ENCODE peak calls at places on chromosomes 4 and X, in seven cellular contexts. F is WERI-Rb-1, O is brain microvascular endothelial cell, Y is upper lobe of right lung, C is choroid plexus epithelial cell, A is lower leg skin, I is foreskin fibroblast. D is an unnamed sample.
A peak's percentile ranks its signal among the peaks of the same experiment; 100 is the strongest.

GRCh38 chr4:186724861-186725419 is 1.3 kb upstream of the FAT1 start:
- DNase-seq in F (no peak), O (peak; percentile 36), Y (no peak), C (peak; percentile 58), A (no peak), I (peak; percentile 7), D (peak; percentile 38)

GRCh38 chr4:99473131-99473530 is 37.7 kb upstream of the C4orf17 start:
- DNase-seq in F (no peak), O (no peak), Y (no peak), C (no peak), A (no peak), I (no peak), D (peak; percentile 33)

GRCh38 chr4:188821500-188821899 is 682.3 kb downstream of the TRIML1 start:
- DNase-seq in F (no peak), O (no peak), Y (no peak), C (no peak), A (no peak), I (no peak), D (no peak)

GRCh38 chr4:77849278-77849965 is 13.2 kb upstream of the MRPL1 start:
- DNase-seq in F (no peak), O (no peak), Y (no peak), C (no peak), A (no peak), I (no peak), D (peak; percentile 3)

GRCh38 chr4:16677545-16677944 is 220.9 kb downstream of the LDB2 start:
- DNase-seq in F (no peak), O (no peak), Y (no peak), C (no peak), A (no peak), I (no peak), D (no peak)

GRCh38 chr4:100240008-100240407 is 49.7 kb upstream of the DDIT4L start:
- DNase-seq in F (no peak), O (peak; percentile 7), Y (no peak), C (peak; percentile 25), A (no peak), I (no peak), D (no peak)

GRCh38 chr4:152036626-152037025 is 275.8 kb upstream of the GATB start:
- DNase-seq in F (no peak), O (no peak), Y (no peak), C (no peak), A (no peak), I (peak; percentile 14), D (no peak)

GRCh38 chr4:76206222-76206942 is 7.2 kb downstream of the SCARB2 start:
- DNase-seq in F (peak; percentile 66), O (peak; percentile 38), Y (no peak), C (peak; percentile 66), A (no peak), I (no peak), D (no peak)

GRCh38 chr4:144449623-144450022 is 196.3 kb upstream of the HHIP start:
- DNase-seq in F (no peak), O (no peak), Y (no peak), C (no peak), A (peak; percentile 75), I (peak; percentile 27), D (peak; percentile 23)

GRCh38 chr4:139556071-139556734 is at the start of gene SETD7:
- DNase-seq in F (peak; percentile 69), O (peak; percentile 72), Y (peak; percentile 88), C (peak; percentile 83), A (peak; percentile 75), I (peak; percentile 78), D (peak; percentile 87)

GRCh38 chr4:138223191-138223910 is 18.8 kb downstream of the SLC7A11 start:
- DNase-seq in F (no peak), O (no peak), Y (no peak), C (no peak), A (no peak), I (no peak), D (no peak)

GRCh38 chr4:151098191-151098590 is 1.2 kb upstream of the RPS3A start:
- DNase-seq in F (no peak), O (no peak), Y (no peak), C (no peak), A (peak; percentile 40), I (no peak), D (no peak)

GRCh38 chr4:6253961-6254360 is 15.7 kb upstream of the WFS1 start:
- DNase-seq in F (no peak), O (no peak), Y (no peak), C (no peak), A (no peak), I (no peak), D (no peak)

GRCh38 chrX:9466115-9466495 is 1.2 kb downstream of the TBL1X start:
- DNase-seq in F (peak; percentile 16), O (no peak), Y (peak; percentile 75), C (no peak), A (peak; percentile 32), I (peak; percentile 23), D (peak; percentile 13)

GRCh38 chrX:15505104-15505503 is 4.5 kb downstream of the BMX start:
- DNase-seq in F (no peak), O (no peak), Y (no peak), C (no peak), A (no peak), I (no peak), D (peak; percentile 70)

DNA sequence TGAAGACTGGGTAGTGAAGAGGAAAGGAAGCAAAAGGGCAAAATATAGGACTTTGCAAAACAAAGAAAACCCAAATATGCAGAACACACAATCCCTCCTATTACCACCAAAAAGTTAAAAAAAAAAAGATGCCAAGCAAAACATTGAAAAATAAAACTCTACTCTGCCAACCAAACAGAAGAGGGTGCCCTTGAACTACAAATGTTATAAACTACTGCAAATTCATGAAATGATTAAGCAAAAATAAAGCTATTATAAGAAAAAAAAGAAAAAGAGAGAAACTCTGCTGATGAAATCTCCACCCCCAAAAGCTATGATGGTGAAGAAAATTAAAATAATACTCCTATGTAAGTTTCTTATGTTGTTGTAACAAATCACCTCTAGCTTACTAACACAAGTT is 168.5 kb upstream of the STK26 start:
- DNase-seq in F (no peak), O (no peak), Y (no peak), C (peak; percentile 4), A (no peak), I (no peak), D (peak; percentile 27)
- TF ChIP-seq CTCF in F (no peak), O (no peak), Y (no peak), C (no peak), A (no peak), I (no peak), D (peak; percentile 15)

GRCh38 chr4:112288455-112288854 is 2.8 kb upstream of the TIFA start:
- DNase-seq in F (no peak), O (no peak), Y (no peak), C (no peak), A (no peak), I (no peak), D (no peak)
- H3K4me3 ChIP-seq in F (no peak overlapping the region), O (no peak overlapping the region), Y (no peak overlapping the region), C (no peak overlapping the region), A (no peak overlapping the region), I (no peak overlapping the region), D (no peak overlapping the region)

GRCh38 chrX:37509349-37509748 is 62.1 kb upstream of the LANCL3 start:
- DNase-seq in F (no peak), O (peak; percentile 6), Y (no peak), C (peak; percentile 31), A (no peak), I (no peak), D (peak; percentile 4)
- TF ChIP-seq CTCF in F (peak; percentile 29), O (peak; percentile 41), Y (peak; percentile 32), C (peak; percentile 41), A (no peak), I (no peak), D (peak; percentile 28)

GRCh38 chr4:80270321-80270720 is 3.9 kb downstream of the FGF5 start:
- DNase-seq in F (no peak), O (no peak), Y (no peak), C (no peak), A (no peak), I (no peak), D (no peak)
- H3K4me3 ChIP-seq in F (no peak overlapping the region), O (no peak overlapping the region), Y (no peak overlapping the region), C (no peak overlapping the region), A (no peak overlapping the region), I (peak overlapping the region; percentile 96), D (no peak overlapping the region)

DNA sequence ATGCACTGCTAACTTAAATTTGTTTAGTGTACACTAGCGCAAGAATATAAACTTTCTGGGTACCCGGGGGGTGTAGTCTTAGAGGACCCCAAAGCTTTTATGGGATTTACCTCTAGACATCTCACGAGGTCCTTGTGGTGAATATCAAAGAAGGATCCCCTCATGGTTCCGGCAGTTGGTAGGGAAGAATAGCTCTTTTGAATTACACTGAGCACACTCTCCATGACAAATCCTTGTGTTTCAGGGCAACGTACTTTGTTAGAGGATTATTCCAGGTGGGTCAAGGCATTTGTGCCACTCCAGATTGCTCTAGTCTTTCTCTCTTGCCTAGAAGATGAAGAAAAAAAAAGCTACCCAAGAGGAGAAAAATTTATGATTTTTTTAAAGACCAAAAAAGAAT is 387.6 kb downstream of the PDHA2 start:
- DNase-seq in F (no peak), O (no peak), Y (no peak), C (no peak), A (no peak), I (no peak), D (no peak)
- TF ChIP-seq CTCF in F (no peak), O (no peak), Y (no peak), C (no peak), A (no peak), I (no peak), D (no peak)

GRCh38 chr4:180059216-180059881 is 2183.9 kb upstream of the TENM3 start:
- DNase-seq in F (peak; percentile 24), O (no peak), Y (peak; percentile 56), C (no peak), A (no peak), I (no peak), D (no peak)
- H3K4me3 ChIP-seq in F (peak overlapping the region; percentile 62), O (peak overlapping the region; percentile 66), Y (peak overlapping the region; percentile 46), C (peak overlapping the region; percentile 57), A (peak overlapping the region; percentile 25), I (peak overlapping the region; percentile 23), D (peak overlapping the region; percentile 46)

DNA sequence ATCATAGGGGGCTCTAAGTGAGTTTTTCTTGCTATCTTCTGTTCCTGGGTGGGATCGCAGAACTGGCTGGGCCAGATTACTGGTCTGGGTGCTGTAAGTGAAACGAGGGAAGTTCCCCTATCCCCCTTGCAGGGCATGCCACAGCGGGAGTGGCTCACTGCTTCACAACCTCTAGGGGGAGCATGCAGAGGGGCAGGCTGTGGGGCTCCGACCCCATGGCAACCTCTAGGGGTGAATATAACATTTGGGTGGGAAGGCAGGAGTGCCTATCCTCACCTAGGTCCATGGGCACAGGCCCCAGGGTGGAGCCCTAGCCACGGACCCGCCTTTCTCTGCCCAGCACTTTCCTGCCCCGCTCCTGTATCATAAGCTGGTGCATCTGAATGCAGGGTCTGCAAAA is 1.7 kb upstream of the RRAGB start:
- DNase-seq in F (peak; percentile 6), O (no peak), Y (no peak), C (no peak), A (no peak), I (no peak), D (no peak)
- TF ChIP-seq CTCF in F (peak; percentile 20), O (no peak), Y (no peak), C (no peak), A (no peak), I (no peak), D (no peak)

GRCh38 chrX:39816871-39817731 is 280.7 kb downstream of the BCOR start:
- DNase-seq in F (no peak), O (peak; percentile 36), Y (no peak), C (peak; percentile 48), A (no peak), I (peak; percentile 38), D (no peak)
- H3K4me3 ChIP-seq in F (no peak overlapping the region), O (peak overlapping the region; percentile 1), Y (no peak overlapping the region), C (no peak overlapping the region), A (no peak overlapping the region), I (no peak overlapping the region), D (no peak overlapping the region)